ENCODE peak calls at places on chromosomes 1 and 21, in nine cellular contexts. One of them, this sample, is unnamed.

GRCh38 chr1:194730304-194730703 is 1543.9 kb upstream of the B3GALT2 start:
- DNase-seq in CD8-positive, alpha-beta T cell: no peak
- DNase-seq in thoracic aorta: no peak
- DNase-seq in transverse colon: no peak
- DNase-seq in pancreas: no peak
- DNase-seq in upper lobe of right lung: no peak
- DNase-seq in caudate nucleus: no peak
- DNase-seq in neuronal stem cell: no peak
- DNase-seq in mammary epithelial cell: no peak
- DNase-seq in this sample: no peak

GRCh38 chr1:7333576-7333975 is 437.5 kb upstream of the VAMP3 start:
- DNase-seq in CD8-positive, alpha-beta T cell: no peak
- DNase-seq in thoracic aorta: no peak
- DNase-seq in transverse colon: no peak
- DNase-seq in pancreas: no peak
- DNase-seq in upper lobe of right lung: no peak
- DNase-seq in caudate nucleus: no peak
- DNase-seq in neuronal stem cell: no peak
- DNase-seq in mammary epithelial cell: no peak
- DNase-seq in this sample: no peak

GRCh38 chr1:160830321-160831153 is 32.1 kb downstream of the CD244 start:
- DNase-seq in CD8-positive, alpha-beta T cell: peak; percentile 81
- DNase-seq in thoracic aorta: no peak
- DNase-seq in transverse colon: peak; percentile 84
- DNase-seq in pancreas: peak; percentile 80
- DNase-seq in upper lobe of right lung: peak; percentile 87
- DNase-seq in caudate nucleus: no peak
- DNase-seq in neuronal stem cell: peak; percentile 60
- DNase-seq in mammary epithelial cell: peak; percentile 46
- DNase-seq in this sample: peak; percentile 22

GRCh38 chr1:153572569-153573015 is 6.9 kb upstream of the S100A2 start:
- DNase-seq in CD8-positive, alpha-beta T cell: peak; percentile 39
- DNase-seq in thoracic aorta: peak; percentile 77
- DNase-seq in transverse colon: peak; percentile 90
- DNase-seq in pancreas: peak; percentile 85
- DNase-seq in upper lobe of right lung: peak; percentile 90
- DNase-seq in caudate nucleus: peak; percentile 69
- DNase-seq in neuronal stem cell: no peak
- DNase-seq in mammary epithelial cell: peak; percentile 89
- DNase-seq in this sample: peak; percentile 74

GRCh38 chr1:180953291-180953747 is 40.6 kb downstream of the KIAA1614 start:
- DNase-seq in CD8-positive, alpha-beta T cell: no peak
- DNase-seq in thoracic aorta: no peak
- DNase-seq in transverse colon: peak; percentile 24
- DNase-seq in pancreas: peak; percentile 79
- DNase-seq in upper lobe of right lung: peak; percentile 61
- DNase-seq in caudate nucleus: no peak
- DNase-seq in neuronal stem cell: no peak
- DNase-seq in mammary epithelial cell: peak; percentile 88
- DNase-seq in this sample: no peak

GRCh38 chr21:44831227-44831626 is 13.4 kb upstream of the SUMO3 start:
- DNase-seq in CD8-positive, alpha-beta T cell: no peak
- DNase-seq in thoracic aorta: no peak
- DNase-seq in transverse colon: no peak
- DNase-seq in pancreas: no peak
- DNase-seq in upper lobe of right lung: no peak
- DNase-seq in caudate nucleus: no peak
- DNase-seq in neuronal stem cell: no peak
- DNase-seq in mammary epithelial cell: no peak
- DNase-seq in this sample: no peak

GRCh38 chr1:215710340-215710971 is 143.4 kb downstream of the KCTD3 start:
- DNase-seq in CD8-positive, alpha-beta T cell: no peak
- DNase-seq in thoracic aorta: no peak
- DNase-seq in transverse colon: no peak
- DNase-seq in pancreas: no peak
- DNase-seq in upper lobe of right lung: no peak
- DNase-seq in caudate nucleus: no peak
- DNase-seq in neuronal stem cell: peak; percentile 57
- DNase-seq in mammary epithelial cell: peak; percentile 43
- DNase-seq in this sample: peak; percentile 29

GRCh38 chr1:240888039-240888786 is 276.3 kb upstream of the GREM2 start:
- DNase-seq in CD8-positive, alpha-beta T cell: no peak
- DNase-seq in thoracic aorta: no peak
- DNase-seq in transverse colon: peak; percentile 61
- DNase-seq in pancreas: peak; percentile 55
- DNase-seq in upper lobe of right lung: no peak
- DNase-seq in caudate nucleus: peak; percentile 5
- DNase-seq in neuronal stem cell: peak; percentile 59
- DNase-seq in mammary epithelial cell: peak; percentile 4
- DNase-seq in this sample: no peak

GRCh38 chr1:14507227-14507626 is 91.3 kb upstream of the KAZN start:
- DNase-seq in CD8-positive, alpha-beta T cell: no peak
- DNase-seq in thoracic aorta: no peak
- DNase-seq in transverse colon: no peak
- DNase-seq in pancreas: no peak
- DNase-seq in upper lobe of right lung: no peak
- DNase-seq in caudate nucleus: no peak
- DNase-seq in neuronal stem cell: no peak
- DNase-seq in mammary epithelial cell: no peak
- DNase-seq in this sample: no peak

GRCh38 chr1:173193639-173194038 is 13.5 kb downstream of the TNFSF4 start:
- DNase-seq in CD8-positive, alpha-beta T cell: no peak
- DNase-seq in thoracic aorta: no peak
- DNase-seq in transverse colon: no peak
- DNase-seq in pancreas: no peak
- DNase-seq in upper lobe of right lung: no peak
- DNase-seq in caudate nucleus: no peak
- DNase-seq in neuronal stem cell: no peak
- DNase-seq in mammary epithelial cell: peak; percentile 36
- DNase-seq in this sample: peak; percentile 89

GRCh38 chr1:15444476-15445389 is 6.5 kb downstream of the CTRC start:
- DNase-seq in CD8-positive, alpha-beta T cell: no peak
- DNase-seq in thoracic aorta: no peak
- DNase-seq in transverse colon: no peak
- DNase-seq in pancreas: peak; percentile 74
- DNase-seq in upper lobe of right lung: no peak
- DNase-seq in caudate nucleus: no peak
- DNase-seq in neuronal stem cell: no peak
- DNase-seq in mammary epithelial cell: no peak
- DNase-seq in this sample: no peak

GRCh38 chr21:35779690-35780570 is 280.4 kb downstream of the SETD4 start:
- DNase-seq in CD8-positive, alpha-beta T cell: no peak
- DNase-seq in thoracic aorta: no peak
- DNase-seq in transverse colon: no peak
- DNase-seq in pancreas: peak; percentile 32
- DNase-seq in upper lobe of right lung: no peak
- DNase-seq in caudate nucleus: no peak
- DNase-seq in neuronal stem cell: no peak
- DNase-seq in mammary epithelial cell: peak; percentile 73
- DNase-seq in this sample: peak; percentile 80

GRCh38 chr21:33268736-33269441 is 2.7 kb downstream of the IL10RB start:
- DNase-seq in CD8-positive, alpha-beta T cell: peak; percentile 36
- DNase-seq in thoracic aorta: no peak
- DNase-seq in transverse colon: peak; percentile 97
- DNase-seq in pancreas: peak; percentile 98
- DNase-seq in upper lobe of right lung: peak; percentile 94
- DNase-seq in caudate nucleus: no peak
- DNase-seq in neuronal stem cell: no peak
- DNase-seq in mammary epithelial cell: peak; percentile 91
- DNase-seq in this sample: no peak

GRCh38 chr1:229509576-229509975 is 1.4 kb upstream of the NUP133 start:
- DNase-seq in CD8-positive, alpha-beta T cell: no peak
- DNase-seq in thoracic aorta: no peak
- DNase-seq in transverse colon: no peak
- DNase-seq in pancreas: no peak
- DNase-seq in upper lobe of right lung: no peak
- DNase-seq in caudate nucleus: no peak
- DNase-seq in neuronal stem cell: no peak
- DNase-seq in mammary epithelial cell: peak; percentile 60
- DNase-seq in this sample: peak; percentile 35

GRCh38 chr1:177569476-177569875 is 398.7 kb downstream of the BRINP2 start:
- DNase-seq in CD8-positive, alpha-beta T cell: no peak
- DNase-seq in thoracic aorta: no peak
- DNase-seq in transverse colon: no peak
- DNase-seq in pancreas: no peak
- DNase-seq in upper lobe of right lung: no peak
- DNase-seq in caudate nucleus: no peak
- DNase-seq in neuronal stem cell: no peak
- DNase-seq in mammary epithelial cell: no peak
- DNase-seq in this sample: peak; percentile 47

GRCh38 chr1:39110325-39110851 is 84.2 kb downstream of the NDUFS5 start:
- DNase-seq in CD8-positive, alpha-beta T cell: no peak
- DNase-seq in thoracic aorta: no peak
- DNase-seq in transverse colon: no peak
- DNase-seq in pancreas: no peak
- DNase-seq in upper lobe of right lung: no peak
- DNase-seq in caudate nucleus: no peak
- DNase-seq in neuronal stem cell: no peak
- DNase-seq in mammary epithelial cell: peak; percentile 80
- DNase-seq in this sample: peak; percentile 66

GRCh38 chr1:39106949-39107740 is 81.0 kb downstream of the NDUFS5 start:
- DNase-seq in CD8-positive, alpha-beta T cell: no peak
- DNase-seq in thoracic aorta: no peak
- DNase-seq in transverse colon: no peak
- DNase-seq in pancreas: no peak
- DNase-seq in upper lobe of right lung: no peak
- DNase-seq in caudate nucleus: no peak
- DNase-seq in neuronal stem cell: peak; percentile 63
- DNase-seq in mammary epithelial cell: no peak
- DNase-seq in this sample: no peak

GRCh38 chr1:39109653-39110052 is 83.5 kb downstream of the NDUFS5 start:
- DNase-seq in CD8-positive, alpha-beta T cell: no peak
- DNase-seq in thoracic aorta: no peak
- DNase-seq in transverse colon: no peak
- DNase-seq in pancreas: no peak
- DNase-seq in upper lobe of right lung: no peak
- DNase-seq in caudate nucleus: no peak
- DNase-seq in neuronal stem cell: no peak
- DNase-seq in mammary epithelial cell: no peak
- DNase-seq in this sample: no peak

GRCh38 chr1:39105841-39106765 is 80.0 kb downstream of the NDUFS5 start:
- DNase-seq in CD8-positive, alpha-beta T cell: peak; percentile 36
- DNase-seq in thoracic aorta: no peak
- DNase-seq in transverse colon: peak; percentile 50
- DNase-seq in pancreas: peak; percentile 58
- DNase-seq in upper lobe of right lung: peak; percentile 80
- DNase-seq in caudate nucleus: no peak
- DNase-seq in neuronal stem cell: no peak
- DNase-seq in mammary epithelial cell: peak; percentile 53
- DNase-seq in this sample: no peak

DNA sequence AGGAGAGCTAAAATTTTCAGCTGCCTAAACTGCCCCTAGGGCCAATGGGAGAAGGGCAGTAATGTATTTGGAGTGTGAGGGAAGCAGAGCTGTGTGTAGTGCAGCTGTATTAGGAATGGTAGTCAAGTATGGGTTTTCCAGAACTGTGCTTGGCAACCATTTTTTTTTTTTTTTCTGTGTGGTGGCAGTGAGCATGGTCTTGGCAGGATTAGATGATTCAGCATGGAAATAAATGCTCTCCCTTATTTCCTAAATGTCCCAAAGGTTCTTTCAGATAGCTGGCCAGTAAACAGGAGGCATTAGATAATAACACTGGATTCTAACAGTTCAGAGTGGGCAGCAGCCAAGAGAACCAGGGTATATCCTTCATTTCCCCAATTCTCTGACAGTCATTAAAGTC is 81.7 kb downstream of the NDUFS5 start:
- DNase-seq in CD8-positive, alpha-beta T cell: no peak
- DNase-seq in thoracic aorta: no peak
- DNase-seq in transverse colon: no peak
- DNase-seq in pancreas: no peak
- DNase-seq in upper lobe of right lung: no peak
- DNase-seq in caudate nucleus: no peak
- DNase-seq in neuronal stem cell: no peak
- DNase-seq in mammary epithelial cell: peak; percentile 51
- DNase-seq in this sample: no peak
- H3K27ac ChIP-seq in CD8-positive, alpha-beta T cell: no peak overlapping the region
- H3K27ac ChIP-seq in thoracic aorta: peak overlapping the region; percentile 93
- H3K27ac ChIP-seq in transverse colon: peak overlapping the region; percentile 92
- H3K27ac ChIP-seq in pancreas: peak overlapping the region; percentile 93
- H3K27ac ChIP-seq in upper lobe of right lung: peak overlapping the region; percentile 87
- H3K27ac ChIP-seq in caudate nucleus: peak overlapping the region; percentile 86
- H3K27ac ChIP-seq in neuronal stem cell: peak overlapping the region; percentile 91
- H3K27ac ChIP-seq in mammary epithelial cell: peak overlapping the region; percentile 76
- H3K27ac ChIP-seq in this sample: peak overlapping the region; percentile 11

GRCh38 chr1:1917995-1918900 is 831 bp downstream of the TMEM52 start:
- DNase-seq in CD8-positive, alpha-beta T cell: no peak
- DNase-seq in thoracic aorta: no peak
- DNase-seq in transverse colon: peak; percentile 26
- DNase-seq in pancreas: peak; percentile 74
- DNase-seq in upper lobe of right lung: peak; percentile 66
- DNase-seq in caudate nucleus: no peak
- DNase-seq in neuronal stem cell: no peak
- DNase-seq in mammary epithelial cell: no peak
- DNase-seq in this sample: no peak
- H3K27ac ChIP-seq in CD8-positive, alpha-beta T cell: no peak overlapping the region
- H3K27ac ChIP-seq in thoracic aorta: no peak overlapping the region
- H3K27ac ChIP-seq in transverse colon: peak overlapping the region; percentile 83
- H3K27ac ChIP-seq in pancreas: peak overlapping the region; percentile 85
- H3K27ac ChIP-seq in upper lobe of right lung: no peak overlapping the region
- H3K27ac ChIP-seq in caudate nucleus: no peak overlapping the region
- H3K27ac ChIP-seq in neuronal stem cell: no peak overlapping the region
- H3K27ac ChIP-seq in mammary epithelial cell: no peak overlapping the region
- H3K27ac ChIP-seq in this sample: no peak overlapping the region

DNA sequence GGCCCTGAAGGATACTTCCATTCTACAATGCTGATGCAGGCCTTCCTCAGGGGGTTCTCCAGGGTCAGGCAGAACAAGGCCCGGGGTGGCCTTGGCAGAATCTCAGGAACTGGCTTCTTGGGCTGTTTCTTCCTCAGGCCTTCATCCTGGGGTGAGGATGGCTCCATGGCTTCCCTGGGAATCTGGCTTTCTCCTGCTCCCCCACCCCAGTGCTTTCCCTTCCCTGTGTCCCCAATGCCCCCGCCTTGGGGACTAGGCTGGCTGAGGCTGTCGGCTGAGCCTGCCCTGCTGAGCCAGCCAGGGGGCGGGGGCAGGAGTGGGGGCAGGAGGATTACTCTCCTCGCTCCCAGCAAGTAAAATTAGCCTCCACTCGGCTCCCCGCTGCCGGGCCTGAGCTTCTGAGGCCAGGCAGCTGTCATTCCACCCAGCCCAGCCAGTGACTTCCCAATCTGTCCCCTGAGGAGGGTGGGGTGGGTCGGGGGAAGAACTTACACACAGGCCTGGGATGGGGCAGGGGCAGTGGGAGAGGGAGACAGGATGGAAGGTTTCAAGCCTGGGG is at the start of gene CACNA1S:
- DNase-seq in CD8-positive, alpha-beta T cell: no peak
- DNase-seq in thoracic aorta: no peak
- DNase-seq in transverse colon: no peak
- DNase-seq in pancreas: no peak
- DNase-seq in upper lobe of right lung: no peak
- DNase-seq in caudate nucleus: no peak
- DNase-seq in neuronal stem cell: no peak
- DNase-seq in mammary epithelial cell: no peak
- DNase-seq in this sample: no peak
- H3K27ac ChIP-seq in CD8-positive, alpha-beta T cell: no peak within 1 kb of the TSS
- H3K27ac ChIP-seq in thoracic aorta: no peak within 1 kb of the TSS
- H3K27ac ChIP-seq in transverse colon: no peak within 1 kb of the TSS
- H3K27ac ChIP-seq in pancreas: no peak within 1 kb of the TSS
- H3K27ac ChIP-seq in upper lobe of right lung: no peak within 1 kb of the TSS
- H3K27ac ChIP-seq in caudate nucleus: no peak within 1 kb of the TSS
- H3K27ac ChIP-seq in neuronal stem cell: no peak within 1 kb of the TSS
- H3K27ac ChIP-seq in mammary epithelial cell: no peak within 1 kb of the TSS
- H3K27ac ChIP-seq in this sample: no peak within 1 kb of the TSS

GRCh38 chr1:227944931-227945890 is 2.5 kb downstream of the WNT9A start:
- DNase-seq in CD8-positive, alpha-beta T cell: no peak
- DNase-seq in thoracic aorta: no peak
- DNase-seq in transverse colon: no peak
- DNase-seq in pancreas: peak; percentile 71
- DNase-seq in upper lobe of right lung: peak; percentile 66
- DNase-seq in caudate nucleus: no peak
- DNase-seq in neuronal stem cell: no peak
- DNase-seq in mammary epithelial cell: no peak
- DNase-seq in this sample: no peak
- H3K27ac ChIP-seq in CD8-positive, alpha-beta T cell: no peak overlapping the region
- H3K27ac ChIP-seq in thoracic aorta: no peak overlapping the region
- H3K27ac ChIP-seq in transverse colon: peak overlapping the region; percentile 94
- H3K27ac ChIP-seq in pancreas: peak overlapping the region; percentile 65
- H3K27ac ChIP-seq in upper lobe of right lung: peak overlapping the region; percentile 72
- H3K27ac ChIP-seq in caudate nucleus: no peak overlapping the region
- H3K27ac ChIP-seq in neuronal stem cell: no peak overlapping the region
- H3K27ac ChIP-seq in mammary epithelial cell: no peak overlapping the region
- H3K27ac ChIP-seq in this sample: no peak overlapping the region